ENCODE peak calls at places on chromosomes 4 and X, in five cellular contexts. R is psoas muscle, W is fibroblast of lung, I is stomach, Z is Peyer's patch. F is an unnamed sample.

GRCh38 chrX:49053223-49054072 is 5.4 kb upstream of the CCDC120 start:
- DNase-seq in R (peak; percentile 60), W (peak; percentile 45), I (peak; percentile 62), Z (peak; percentile 61), F (peak; percentile 73)

GRCh38 chrX:54248309-54248708 is 65.3 kb upstream of the FAM120C start:
- DNase-seq in R (no peak), W (peak; percentile 48), I (no peak), Z (no peak), F (peak; percentile 6)

GRCh38 chrX:136752796-136753195 is 27.9 kb downstream of the ARHGEF6 start:
- DNase-seq in R (peak; percentile 21), W (peak; percentile 20), I (no peak), Z (no peak), F (no peak)

GRCh38 chr4:124534133-124534532 is 178.4 kb downstream of the ANKRD50 start:
- DNase-seq in R (no peak), W (no peak), I (no peak), Z (no peak), F (no peak)

GRCh38 chrX:140733766-140734342 is 24.3 kb downstream of the LINC00632 start:
- DNase-seq in R (no peak), W (peak; percentile 29), I (no peak), Z (no peak), F (peak; percentile 17)

GRCh38 chrX:149032449-149032848 is 472.7 kb downstream of the IDS start:
- DNase-seq in R (no peak), W (no peak), I (no peak), Z (no peak), F (no peak)

GRCh38 chr4:89894654-89895652 is at the start of gene MMRN1:
- DNase-seq in R (no peak), W (no peak), I (no peak), Z (no peak), F (no peak)

GRCh38 chrX:66015152-66015827 is 24.6 kb downstream of the VSIG4 start:
- DNase-seq in R (no peak), W (no peak), I (no peak), Z (no peak), F (no peak)

GRCh38 chr4:41881931-41882621 is 53.2 kb upstream of the TMEM33 start:
- DNase-seq in R (no peak), W (no peak), I (no peak), Z (no peak), F (no peak)

GRCh38 chrX:140765043-140765784 is 55.7 kb downstream of the LINC00632 start:
- DNase-seq in R (no peak), W (peak; percentile 73), I (no peak), Z (no peak), F (no peak)

GRCh38 chr4:110010797-110011196 is 98.1 kb downstream of the EGF start:
- DNase-seq in R (no peak), W (no peak), I (no peak), Z (no peak), F (no peak)

GRCh38 chr4:24664956-24665355 is 80.6 kb upstream of the DHX15 start:
- DNase-seq in R (no peak), W (peak; percentile 43), I (no peak), Z (no peak), F (no peak)

GRCh38 chr4:109614015-109614414 is 54.0 kb downstream of the MCUB start:
- DNase-seq in R (no peak), W (no peak), I (no peak), Z (no peak), F (no peak)

GRCh38 chrX:18620349-18620748 is 51.6 kb downstream of the RS1 start:
- DNase-seq in R (no peak), W (no peak), I (peak; percentile 58), Z (no peak), F (peak; percentile 81)

GRCh38 chrX:96182366-96182765 is 502.3 kb upstream of the DIAPH2 start:
- DNase-seq in R (no peak), W (no peak), I (no peak), Z (no peak), F (peak; percentile 55)

GRCh38 chr4:47705326-47705981 is 132.4 kb downstream of the CORIN start:
- DNase-seq in R (no peak), W (peak; percentile 15), I (no peak), Z (no peak), F (no peak)

GRCh38 chr4:73740353-73740778 is at the start of gene CXCL8:
- DNase-seq in R (peak; percentile 30), W (peak; percentile 93), I (peak; percentile 70), Z (no peak), F (no peak)

GRCh38 chr4:140130677-140131076 is 23.3 kb downstream of the MAML3 start:
- DNase-seq in R (no peak), W (peak; percentile 91), I (no peak), Z (no peak), F (no peak)

GRCh38 chr4:24778427-24779225 is 16.7 kb upstream of the SOD3 start:
- DNase-seq in R (peak; percentile 48), W (peak; percentile 97), I (no peak), Z (no peak), F (no peak)

GRCh38 chr4:102285831-102286230 is 59.5 kb downstream of the SLC39A8 start:
- DNase-seq in R (no peak), W (peak; percentile 15), I (no peak), Z (no peak), F (no peak)
- H3K27me3 ChIP-seq in R (no peaks in the 10 kb centered on the region), W (no peaks in the 10 kb centered on the region), I (no peaks in the 10 kb centered on the region), Z (no peaks in the 10 kb centered on the region), F (no peaks in the 10 kb centered on the region)

GRCh38 chr4:78459327-78459726 is 92.2 kb upstream of the ANXA3 start:
- DNase-seq in R (no peak), W (no peak), I (no peak), Z (no peak), F (no peak)
- H3K36me3 ChIP-seq in R (peaks cover 3% of the 10 kb centered on the region), W (no peaks in the 10 kb centered on the region), I (no peaks in the 10 kb centered on the region), Z (no peaks in the 10 kb centered on the region), F (no peaks in the 10 kb centered on the region)

GRCh38 chrX:98568795-98569194 is 1685.1 kb downstream of the RPA4 start:
- DNase-seq in R (no peak), W (no peak), I (no peak), Z (no peak), F (no peak)
- H3K27me3 ChIP-seq in R (no peaks in the 10 kb centered on the region), W (no peaks in the 10 kb centered on the region), I (no peaks in the 10 kb centered on the region), Z (no peaks in the 10 kb centered on the region), F (no peaks in the 10 kb centered on the region)

DNA sequence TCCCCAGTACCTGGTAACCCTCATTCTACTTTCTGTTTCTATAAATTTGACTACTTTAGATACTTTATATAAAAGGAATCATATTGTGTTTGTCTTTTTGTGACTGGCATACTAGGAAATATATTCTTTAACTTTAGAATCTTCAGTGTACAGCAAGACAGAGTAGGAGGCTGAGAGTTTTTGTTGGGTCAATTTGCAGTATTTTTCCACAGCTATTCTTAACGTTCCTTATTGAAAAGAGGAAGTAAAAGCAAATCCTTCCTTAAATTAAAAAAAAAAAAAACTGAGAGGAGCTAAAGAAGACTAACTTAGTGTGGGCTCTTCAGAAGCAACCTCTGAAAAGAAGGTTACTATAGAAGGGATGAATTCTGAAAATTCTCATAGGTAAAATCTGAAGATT is 1194.6 kb downstream of the ADGRL3 start:
- DNase-seq in R (no peak), W (no peak), I (no peak), Z (no peak), F (no peak)
- H3K36me3 ChIP-seq in R (no peaks in the 10 kb centered on the region), W (no peaks in the 10 kb centered on the region), I (no peaks in the 10 kb centered on the region), Z (no peaks in the 10 kb centered on the region), F (no peaks in the 10 kb centered on the region)

GRCh38 chr4:10981611-10982010 is 297.0 kb upstream of the CLNK start:
- DNase-seq in R (no peak), W (no peak), I (no peak), Z (no peak), F (no peak)

GRCh38 chr4:10984815-10985214 is 300.2 kb upstream of the CLNK start:
- DNase-seq in R (no peak), W (no peak), I (no peak), Z (no peak), F (no peak)

GRCh38 chr4:10983274-10983673 is 298.7 kb upstream of the CLNK start:
- DNase-seq in R (no peak), W (no peak), I (no peak), Z (no peak), F (no peak)

GRCh38 chr4:10983885-10984284 is 299.3 kb upstream of the CLNK start:
- DNase-seq in R (no peak), W (no peak), I (no peak), Z (no peak), F (no peak)

DNA sequence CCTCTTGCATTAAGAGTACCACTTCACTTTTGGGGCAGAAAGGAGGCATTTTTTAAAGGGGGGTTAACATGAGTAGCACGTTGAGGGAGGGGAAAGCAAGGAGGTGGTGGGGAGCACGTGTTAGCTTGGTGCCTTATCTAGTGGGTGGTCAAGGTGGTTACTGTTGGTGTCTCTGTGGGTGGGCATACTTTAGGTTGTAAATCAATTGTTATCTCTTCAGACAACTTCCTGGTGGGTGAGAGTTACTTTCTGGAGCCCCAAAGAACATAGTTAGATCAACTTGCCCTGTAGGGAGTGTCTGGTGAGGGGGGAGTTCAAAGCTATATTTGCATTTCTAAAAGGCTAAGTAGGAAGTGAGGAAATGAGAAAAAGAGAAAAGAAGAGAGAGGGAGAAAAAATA is 297.7 kb upstream of the CLNK start:
- DNase-seq in R (no peak), W (no peak), I (no peak), Z (no peak), F (no peak)
- H3K27me3 ChIP-seq in R (no peaks in the 10 kb centered on the region), W (no peaks in the 10 kb centered on the region), I (no peaks in the 10 kb centered on the region), Z (no peaks in the 10 kb centered on the region), F (no peaks in the 10 kb centered on the region)

DNA sequence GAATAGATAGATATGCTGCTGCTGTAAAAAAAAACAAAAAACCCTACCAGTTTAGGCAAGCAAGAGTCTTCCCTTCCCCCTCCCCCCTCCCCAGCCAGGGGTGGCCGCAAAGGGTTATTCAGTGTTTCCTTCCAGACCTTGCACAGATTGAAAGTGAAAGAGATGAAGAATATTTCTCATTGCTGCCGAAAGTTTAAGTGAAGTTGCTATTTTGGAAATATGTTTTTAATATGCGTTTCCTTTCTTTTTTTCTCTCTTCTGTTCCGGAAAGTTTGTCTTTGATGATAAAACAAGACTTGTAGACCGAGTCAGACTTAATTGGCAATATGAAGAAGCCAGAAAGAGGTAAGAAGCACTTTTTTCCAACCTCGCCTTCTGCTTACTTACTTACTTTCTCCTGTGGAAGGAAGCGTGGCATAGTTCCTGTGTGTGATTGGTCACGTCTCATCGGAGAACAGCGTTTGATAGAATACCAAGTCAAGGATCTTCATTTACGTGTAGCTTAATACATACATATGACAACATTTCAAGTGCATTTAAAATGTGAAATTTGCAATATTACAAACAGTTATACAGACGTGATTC is 58.4 kb upstream of the CLCN4 start:
- DNase-seq in R (no peak), W (no peak), I (no peak), Z (no peak), F (no peak)
- H3K36me3 ChIP-seq in R (no peaks in the 10 kb centered on the region), W (no peaks in the 10 kb centered on the region), I (peaks cover 7% of the 10 kb centered on the region), Z (no peaks in the 10 kb centered on the region), F (no peaks in the 10 kb centered on the region)

DNA sequence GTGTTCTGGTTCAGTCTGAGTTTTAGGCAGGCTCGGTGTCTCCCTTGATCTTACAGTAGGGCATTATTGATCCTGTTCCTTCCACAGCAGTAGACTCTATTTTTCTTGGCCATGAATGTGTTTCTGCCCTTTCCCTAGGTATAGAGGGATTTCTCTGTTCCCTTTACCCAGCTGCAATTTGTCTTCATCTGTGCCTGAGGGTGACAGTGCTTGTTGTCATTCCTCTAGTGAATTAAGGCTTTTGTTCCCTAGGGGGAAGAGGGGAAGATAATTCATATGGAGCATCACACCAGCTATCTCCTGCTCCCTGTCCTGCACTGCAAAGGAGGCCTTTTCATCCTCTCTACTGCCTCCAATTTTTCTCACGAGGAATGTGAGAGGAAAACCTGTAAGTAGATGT is 39.7 kb upstream of the CXorf51A start:
- DNase-seq in R (no peak), W (no peak), I (no peak), Z (no peak), F (no peak)
- H3K27me3 ChIP-seq in R (no peaks in the 10 kb centered on the region), W (no peaks in the 10 kb centered on the region), I (no peaks in the 10 kb centered on the region), Z (no peaks in the 10 kb centered on the region), F (no peaks in the 10 kb centered on the region)

F was measured in Caco-2.